ENCODE peak calls at places on chromosome 7, in eight cellular contexts. L, F, W, Q, Y, N, G and X are unnamed samples.

GRCh38 chr7:155799514-155799913 is 12.7 kb downstream of the SHH start:
- DNase-seq in N (no peak), Y (no peak), W (no peak), G (no peak), F (no peak), L (no peak), Q (no peak), X (no peak)

GRCh38 chr7:158695726-158696452 is 8.7 kb downstream of the NCAPG2 start:
- DNase-seq in Y (peak), L (peak), N (peak), F (no peak), W (peak), G (peak), Q (peak), X (peak)

GRCh38 chr7:31078363-31078990 is 26.4 kb downstream of the ADCYAP1R1 start:
- DNase-seq in Y (no peak), Q (no peak), G (no peak), F (no peak), W (no peak), L (no peak), N (no peak), X (no peak)

GRCh38 chr7:157518514-157519175 is 181.8 kb downstream of the DNAJB6 start:
- DNase-seq in W (no peak), N (no peak), L (no peak), G (no peak), Q (no peak), F (no peak), Y (no peak), X (no peak)

GRCh38 chr7:137296551-137296950 is 47.0 kb downstream of the PTN start:
- DNase-seq in Q (no peak), N (no peak), F (no peak), Y (no peak), W (no peak), G (no peak), L (no peak), X (no peak)

GRCh38 chr7:26868841-26869505 is 4.6 kb upstream of the SKAP2 start:
- DNase-seq in Q (no peak), Y (peak), G (no peak), W (no peak), N (no peak), L (no peak), F (no peak), X (no peak)

GRCh38 chr7:44143606-44144250 is 2.6 kb upstream of the MYL7 start:
- DNase-seq in N (no peak), Y (peak), W (no peak), Q (no peak), G (no peak), L (no peak), F (no peak), X (no peak)

GRCh38 chr7:28802450-28802849 is 155.7 kb downstream of the TRIL start:
- DNase-seq in N (no peak), L (no peak), G (no peak), F (no peak), W (no peak), Y (no peak), Q (no peak), X (no peak)

GRCh38 chr7:30430300-30430699 is 48.3 kb downstream of the NOD1 start:
- DNase-seq in G (no peak), W (no peak), Q (peak), N (peak), L (peak), Y (no peak), F (no peak), X (no peak)

GRCh38 chr7:138900040-138900828 is 81.0 kb downstream of the KIAA1549 start:
- DNase-seq in Y (peak), L (no peak), Q (no peak), W (no peak), G (no peak), F (no peak), N (no peak), X (no peak)

GRCh38 chr7:34104992-34105391 is 199.7 kb downstream of the BMPER start:
- DNase-seq in Q (no peak), L (no peak), G (no peak), F (no peak), W (no peak), N (no peak), Y (peak), X (no peak)

GRCh38 chr7:4906682-4907081 is 23.2 kb upstream of the RADIL start:
- DNase-seq in F (no peak), G (no peak), N (no peak), L (no peak), Q (no peak), Y (no peak), W (no peak), X (no peak)

GRCh38 chr7:96067321-96067720 is 254.6 kb downstream of the SLC25A13 start:
- DNase-seq in W (no peak), G (no peak), F (no peak), L (no peak), N (no peak), Q (no peak), Y (no peak), X (no peak)

GRCh38 chr7:76347710-76348109 is 11.1 kb downstream of the YWHAG start:
- DNase-seq in Y (no peak), F (no peak), L (no peak), G (no peak), N (no peak), Q (no peak), W (no peak), X (no peak)

GRCh38 chr7:91007371-91007770 is 256.9 kb upstream of the FZD1 start:
- DNase-seq in N (no peak), Y (no peak), L (no peak), W (no peak), F (no peak), G (no peak), Q (no peak), X (no peak)

GRCh38 chr7:91069146-91069545 is 195.1 kb upstream of the FZD1 start:
- DNase-seq in G (no peak), L (no peak), Y (no peak), N (no peak), F (no peak), W (no peak), Q (no peak), X (no peak)

GRCh38 chr7:47080816-47081215 is 501.1 kb downstream of the TNS3 start:
- DNase-seq in L (no peak), W (no peak), N (no peak), G (no peak), F (no peak), Y (peak), Q (no peak), X (no peak)

GRCh38 chr7:8149222-8149621 is 112.7 kb downstream of the ICA1 start:
- DNase-seq in F (no peak), W (no peak), L (no peak), G (no peak), Y (peak), N (no peak), Q (no peak), X (peak)

GRCh38 chr7:131606346-131607290 is 50.2 kb upstream of the PODXL start:
- DNase-seq in Y (no peak), Q (peak), F (no peak), L (no peak), N (no peak), W (peak), G (no peak), X (no peak)

GRCh38 chr7:75638607-75639070 is 100.1 kb downstream of the HIP1 start:
- DNase-seq in L (peak), G (no peak), F (peak), Q (peak), Y (peak), N (no peak), W (peak), X (peak)

GRCh38 chr7:138796038-138796580 is 1.7 kb upstream of the TMEM213 start:
- DNase-seq in Y (no peak), W (no peak), F (no peak), N (no peak), L (no peak), Q (no peak), G (no peak), X (no peak)

GRCh38 chr7:94266278-94266677 is 128.4 kb upstream of the COL1A2 start:
- DNase-seq in Q (no peak), L (no peak), G (no peak), W (no peak), N (peak), Y (peak), F (no peak), X (no peak)

GRCh38 chr7:139853576-139854511 is 24.8 kb downstream of the TBXAS1 start:
- DNase-seq in Y (peak), G (no peak), N (peak), F (no peak), W (no peak), L (no peak), Q (no peak), X (no peak)